ENCODE peak calls at places on chromosomes 13 and 19, in five cellular contexts. T is activated gamma-delta T cell treated with anti-CD3 and anti-CD28 coated beads, Interleukin-2, amount 50 U/mL, for 16 hours; M is ovary; X is amniotic stem cell; B is Panc1. U is an unnamed sample.

GRCh38 chr13:57925250-57925649 is 293.7 kb downstream of the PCDH17 start:
- DNase-seq in T (no peak), M (no peak), X (no peak), B (no peak), U (no peak)

GRCh38 chr13:27744861-27745260 is 47.4 kb upstream of the GSX1 start:
- DNase-seq in T (no peak), M (no peak), X (no peak), B (no peak), U (no peak)

GRCh38 chr13:113932060-113932459 is 41.8 kb downstream of the C13orf46 start:
- DNase-seq in T (no peak), M (no peak), X (no peak), B (no peak), U (peak)

GRCh38 chr13:34720618-34721017 is 221.5 kb upstream of the NBEA start:
- DNase-seq in T (no peak), M (no peak), X (no peak), B (no peak), U (no peak)

GRCh38 chr13:80342541-80343371 is 1.8 kb upstream of the SPRY2 start:
- DNase-seq in T (peak), M (peak), X (peak), B (no peak), U (peak)

GRCh38 chr19:7360393-7360984 is 11.8 kb downstream of the ARHGEF18 start:
- DNase-seq in T (no peak), M (no peak), X (no peak), B (no peak), U (no peak)

GRCh38 chr13:63124863-63125262 is 1709.2 kb upstream of the PCDH20 start:
- DNase-seq in T (no peak), M (no peak), X (no peak), B (no peak), U (peak)

GRCh38 chr13:37695200-37695599 is 96.6 kb upstream of the POSTN start:
- DNase-seq in T (no peak), M (no peak), X (no peak), B (no peak), U (no peak)

GRCh38 chr13:72920097-72920496 is 138.2 kb downstream of the PIBF1 start:
- DNase-seq in T (no peak), M (no peak), X (no peak), B (no peak), U (no peak)

GRCh38 chr19:38727868-38728660 is 16.2 kb downstream of the CAPN12 start:
- DNase-seq in T (no peak), M (peak), X (no peak), B (no peak), U (peak)

GRCh38 chr19:39179754-39180153 is 17.0 kb upstream of the NCCRP1 start:
- DNase-seq in T (no peak), M (no peak), X (no peak), B (no peak), U (no peak)

GRCh38 chr13:26517931-26518330 is 39.6 kb upstream of the WASF3 start:
- DNase-seq in T (no peak), M (no peak), X (no peak), B (no peak), U (no peak)

GRCh38 chr13:43815204-43815603 is 28.4 kb upstream of the ENOX1 start:
- DNase-seq in T (no peak), M (no peak), X (peak), B (no peak), U (no peak)

GRCh38 chr19:23415561-23416191 is 20.4 kb upstream of the ZNF91 start:
- DNase-seq in T (no peak), M (no peak), X (no peak), B (no peak), U (peak)

GRCh38 chr13:103067751-103068563 is 1.7 kb upstream of the SLC10A2 start:
- DNase-seq in T (no peak), M (no peak), X (no peak), B (no peak), U (peak)

GRCh38 chr13:26585136-26585535 is 27.7 kb downstream of the WASF3 start:
- DNase-seq in T (no peak), M (no peak), X (no peak), B (no peak), U (no peak)

GRCh38 chr13:31045621-31046081 is 113.2 kb downstream of the TEX26 start:
- DNase-seq in T (peak), M (peak), X (peak), B (peak), U (peak)

GRCh38 chr19:8352134-8352827 is 9.2 kb upstream of the KANK3 start:
- DNase-seq in T (no peak), M (no peak), X (no peak), B (no peak), U (peak)

GRCh38 chr13:34502621-34503020 is 439.4 kb upstream of the NBEA start:
- DNase-seq in T (no peak), M (no peak), X (no peak), B (no peak), U (no peak)

GRCh38 chr19:2561895-2562294 is 86.0 kb downstream of the GADD45B start:
- DNase-seq in T (peak), M (no peak), X (no peak), B (no peak), U (no peak)

GRCh38 chr13:80132741-80133601 is 208.0 kb downstream of the SPRY2 start:
- DNase-seq in T (no peak), M (peak), X (no peak), B (no peak), U (peak)

GRCh38 chr13:109941221-109941620 is 154.8 kb upstream of the IRS2 start:
- DNase-seq in T (no peak), M (no peak), X (no peak), B (no peak), U (no peak)

GRCh38 chr13:26539738-26540292 is 17.7 kb upstream of the WASF3 start:
- DNase-seq in T (no peak), M (no peak), X (no peak), B (no peak), U (no peak)

GRCh38 chr19:4380254-4380727 is 20.1 kb downstream of the SH3GL1 start:
- DNase-seq in T (peak), M (peak), X (no peak), B (no peak), U (peak)

GRCh38 chr19:33304760-33305647 is 2.7 kb upstream of the CEBPA start:
- DNase-seq in T (no peak), M (no peak), X (no peak), B (no peak), U (peak)

GRCh38 chr13:27007166-27007565 is 164.4 kb downstream of the USP12 start:
- DNase-seq in T (no peak), M (no peak), X (no peak), B (no peak), U (no peak)

GRCh38 chr13:100854091-100854490 is 179.5 kb upstream of the TMTC4 start:
- DNase-seq in T (no peak), M (no peak), X (no peak), B (no peak), U (no peak)

GRCh38 chr13:61685683-61686013 is 270.0 kb upstream of the PCDH20 start:
- DNase-seq in T (no peak), M (no peak), X (no peak), B (no peak), U (no peak)

GRCh38 chr19:45547965-45548609 is 36.5 kb downstream of the OPA3 start:
- DNase-seq in T (no peak), M (no peak), X (no peak), B (no peak), U (peak)

GRCh38 chr13:49791753-49792549 is 531 bp downstream of the KPNA3 start:
- DNase-seq in T (peak), M (peak), X (peak), B (no peak), U (peak)

GRCh38 chr13:51068501-51068900 is 42.6 kb downstream of the C13orf42 start:
- DNase-seq in T (no peak), M (no peak), X (no peak), B (no peak), U (no peak)

GRCh38 chr13:113049981-113050380 is 55.6 kb upstream of the F7 start:
- DNase-seq in T (no peak), M (no peak), X (no peak), B (no peak), U (no peak)

GRCh38 chr13:41746259-41746658 is 214.7 kb downstream of the VWA8 start:
- DNase-seq in T (no peak), M (no peak), X (peak), B (no peak), U (peak)

GRCh38 chr13:89214115-89214514 is 1542.9 kb downstream of the SLITRK5 start:
- DNase-seq in T (no peak), M (no peak), X (no peak), B (no peak), U (no peak)

GRCh38 chr13:60873116-60873515 is 476.1 kb downstream of the TDRD3 start:
- DNase-seq in T (no peak), M (no peak), X (no peak), B (no peak), U (no peak)

GRCh38 chr19:17471410-17472125 is 1.2 kb downstream of the SLC27A1 start:
- DNase-seq in T (no peak), M (no peak), X (no peak), B (no peak), U (peak)

GRCh38 chr13:99004931-99005330 is 27.1 kb upstream of the DOCK9 start:
- DNase-seq in T (no peak), M (no peak), X (no peak), B (no peak), U (no peak)